ENCODE peak calls at places on chromosome 1, in seven cellular contexts. T is heart left ventricle, V is upper lobe of right lung, F is fibroblast of lung, S is ovary, M is Panc1, Y is transverse colon. L is an unnamed sample.
A peak's percentile ranks its signal among the peaks of the same experiment; 100 is the strongest.

GRCh38 chr1:81327743-81328142 is 473.0 kb upstream of the ADGRL2 start:
- DNase-seq in T (no peak), V (no peak), F (no peak), S (no peak), M (no peak), Y (no peak), L (no peak)

GRCh38 chr1:173255214-173255813 is 48.2 kb upstream of the TNFSF4 start:
- DNase-seq in T (no peak), V (no peak), F (peak; percentile 39), S (no peak), M (no peak), Y (no peak), L (no peak)

GRCh38 chr1:221122501-221122900 is 243.3 kb downstream of the HLX start:
- DNase-seq in T (no peak), V (no peak), F (no peak), S (no peak), M (no peak), Y (no peak), L (no peak)

GRCh38 chr1:109091196-109092193 is 931 bp downstream of the TMEM167B start:
- DNase-seq in T (no peak), V (no peak), F (peak; percentile 59), S (peak; percentile 22), M (no peak), Y (peak; percentile 37), L (no peak)

GRCh38 chr1:242639104-242639503 is 114.6 kb upstream of the PLD5 start:
- DNase-seq in T (no peak), V (no peak), F (no peak), S (no peak), M (no peak), Y (no peak), L (no peak)

GRCh38 chr1:234486858-234487830 is 8.2 kb upstream of the TARBP1 start:
- DNase-seq in T (no peak), V (no peak), F (peak; percentile 60), S (peak; percentile 58), M (no peak), Y (peak; percentile 35), L (no peak)

GRCh38 chr1:64427879-64428278 is 42.0 kb upstream of the CACHD1 start:
- DNase-seq in T (no peak), V (no peak), F (no peak), S (no peak), M (no peak), Y (no peak), L (no peak)

GRCh38 chr1:147515046-147515869 is 26.0 kb upstream of the BCL9 start:
- DNase-seq in T (no peak), V (no peak), F (peak; percentile 50), S (no peak), M (no peak), Y (no peak), L (no peak)

GRCh38 chr1:25008192-25008485 is 78.1 kb upstream of the RUNX3 start:
- DNase-seq in T (no peak), V (no peak), F (peak; percentile 12), S (no peak), M (no peak), Y (no peak), L (no peak)

GRCh38 chr1:155909894-155910293 is 1.3 kb downstream of the RIT1 start:
- DNase-seq in T (no peak), V (no peak), F (peak; percentile 72), S (no peak), M (no peak), Y (no peak), L (no peak)

GRCh38 chr1:234699795-234700665 is 90.1 kb upstream of the IRF2BP2 start:
- DNase-seq in T (no peak), V (no peak), F (peak; percentile 79), S (no peak), M (no peak), Y (no peak), L (no peak)

GRCh38 chr1:177351361-177352108 is 180.8 kb downstream of the BRINP2 start:
- DNase-seq in T (no peak), V (peak; percentile 80), F (no peak), S (no peak), M (no peak), Y (peak; percentile 50), L (no peak)

GRCh38 chr1:244052011-244052727 is 1.1 kb downstream of the ZBTB18 start:
- DNase-seq in T (no peak), V (no peak), F (peak; percentile 39), S (no peak), M (no peak), Y (no peak), L (no peak)

GRCh38 chr1:183598386-183598785 is 8.1 kb upstream of the NCF2 start:
- DNase-seq in T (no peak), V (no peak), F (no peak), S (no peak), M (no peak), Y (no peak), L (no peak)

GRCh38 chr1:43525995-43526394 is 4.7 kb upstream of the PTPRF start:
- DNase-seq in T (no peak), V (peak; percentile 33), F (peak; percentile 73), S (no peak), M (peak; percentile 62), Y (no peak), L (no peak)

GRCh38 chr1:58997637-58998036 is 213.8 kb upstream of the JUN start:
- DNase-seq in T (no peak), V (no peak), F (no peak), S (no peak), M (no peak), Y (no peak), L (no peak)

GRCh38 chr1:15323351-15323988 is 76.4 kb downstream of the FHAD1 start:
- DNase-seq in T (peak; percentile 77), V (peak; percentile 82), F (peak; percentile 60), S (peak; percentile 86), M (peak; percentile 61), Y (peak; percentile 82), L (peak; percentile 85)

GRCh38 chr1:85116856-85117255 is 68.6 kb upstream of the MCOLN3 start:
- DNase-seq in T (no peak), V (no peak), F (no peak), S (no peak), M (no peak), Y (no peak), L (no peak)

GRCh38 chr1:225923692-225924555 is at the start of gene PYCR2:
- DNase-seq in T (peak; percentile 98), V (peak; percentile 98), F (peak; percentile 95), S (peak; percentile 97), M (peak; percentile 71), Y (peak; percentile 96), L (peak; percentile 97)

GRCh38 chr1:83641206-83641658 is 357.7 kb downstream of the TTLL7 start:
- DNase-seq in T (no peak), V (no peak), F (peak; percentile 2), S (no peak), M (no peak), Y (no peak), L (no peak)

GRCh38 chr1:203082571-203083462 is 3.0 kb downstream of the MYOG start:
- DNase-seq in T (no peak), V (no peak), F (no peak), S (no peak), M (no peak), Y (no peak), L (no peak)

GRCh38 chr1:197902131-197902453 is 338 bp upstream of the C1orf53 start:
- DNase-seq in T (no peak), V (no peak), F (no peak), S (no peak), M (no peak), Y (no peak), L (no peak)

GRCh38 chr1:3883194-3883920 is 16.7 kb downstream of the C1orf174 start:
- DNase-seq in T (no peak), V (no peak), F (no peak), S (no peak), M (no peak), Y (no peak), L (no peak)

GRCh38 chr1:159960721-159961381 is 6.8 kb upstream of the SLAMF9 start:
- DNase-seq in T (no peak), V (no peak), F (peak; percentile 87), S (peak; percentile 61), M (no peak), Y (peak; percentile 89), L (peak; percentile 84)

GRCh38 chr1:74689800-74690696 is 16.5 kb upstream of the ERICH3 start:
- DNase-seq in T (no peak), V (no peak), F (peak; percentile 26), S (peak; percentile 53), M (peak; percentile 46), Y (peak; percentile 15), L (no peak)

GRCh38 chr1:19623523-19623922 is 20.6 kb upstream of the NBL1 start:
- DNase-seq in T (no peak), V (no peak), F (peak; percentile 34), S (no peak), M (no peak), Y (no peak), L (no peak)

GRCh38 chr1:2862441-2863148 is 61.1 kb upstream of the TTC34 start:
- DNase-seq in T (no peak), V (no peak), F (no peak), S (no peak), M (no peak), Y (no peak), L (no peak)
- TF ChIP-seq CTCF in T (no peak), V (no peak), F (no peak), S (no peak), M (no peak), Y (no peak), L (no peak)

GRCh38 chr1:29271724-29272123 is 35.4 kb downstream of the PTPRU start:
- DNase-seq in T (no peak), V (peak; percentile 87), F (peak; percentile 84), S (peak; percentile 60), M (no peak), Y (peak; percentile 84), L (peak; percentile 81)
- H3K27ac ChIP-seq in T (no peak overlapping the region), V (peak overlapping the region; percentile 2), F (no peak overlapping the region), S (no peak overlapping the region), M (no peak overlapping the region), Y (peak overlapping the region; percentile 47), L (no peak overlapping the region)

GRCh38 chr1:66239834-66240233 is 294.1 kb upstream of the SGIP1 start:
- DNase-seq in T (no peak), V (no peak), F (peak; percentile 40), S (no peak), M (no peak), Y (no peak), L (no peak)
- TF ChIP-seq CTCF in T (no peak), V (no peak), F (no peak), S (no peak), M (peak; percentile 4), Y (no peak), L (no peak)

GRCh38 chr1:229690662-229691061 is 64.6 kb downstream of the URB2 start:
- DNase-seq in T (no peak), V (no peak), F (no peak), S (no peak), M (no peak), Y (no peak), L (no peak)

GRCh38 chr1:229693124-229693523 is 67.1 kb downstream of the URB2 start:
- DNase-seq in T (no peak), V (no peak), F (no peak), S (no peak), M (no peak), Y (no peak), L (no peak)

GRCh38 chr1:229691362-229691761 is 65.3 kb downstream of the URB2 start:
- DNase-seq in T (no peak), V (no peak), F (no peak), S (no peak), M (no peak), Y (peak; percentile 14), L (no peak)

GRCh38 chr1:229689915-229690314 is 63.9 kb downstream of the URB2 start:
- DNase-seq in T (no peak), V (no peak), F (no peak), S (no peak), M (no peak), Y (no peak), L (no peak)

GRCh38 chr1:229689273-229689672 is 63.2 kb downstream of the URB2 start:
- DNase-seq in T (no peak), V (peak; percentile 77), F (no peak), S (no peak), M (no peak), Y (no peak), L (no peak)
- H3K27ac ChIP-seq in T (no peak overlapping the region), V (no peak overlapping the region), F (no peak overlapping the region), S (no peak overlapping the region), M (no peak overlapping the region), Y (no peak overlapping the region), L (no peak overlapping the region)

L was measured in suprapubic skin.